ENCODE peak calls at places on chromosome 2, in six cellular contexts. P is fibroblast of the conjunctiva; U is stimulated activated CD4-positive, alpha-beta T cell treated with anti-CD3 and anti-CD28 coated beads, Interleukin-2, amount 100 ng/mL, for 48 hours; B is NCI-H1105; N is iris pigment epithelial cell; Q is right atrium auricular region. V is an unnamed sample.

GRCh38 chr2:199273043-199273647 is 184.6 kb downstream of the SATB2 start:
- DNase-seq in P (peak), U (no peak), B (peak), N (peak), Q (no peak), V (peak)

GRCh38 chr2:180663016-180663471 is 317.4 kb upstream of the UBE2E3 start:
- DNase-seq in P (peak), U (no peak), B (no peak), N (no peak), Q (no peak), V (no peak)

GRCh38 chr2:70962885-70963878 is 15.2 kb upstream of the ANKRD53 start:
- DNase-seq in P (no peak), U (no peak), B (no peak), N (no peak), Q (peak), V (no peak)

GRCh38 chr2:236769981-236770671 is 200.5 kb downstream of the ACKR3 start:
- DNase-seq in P (peak), U (no peak), B (no peak), N (peak), Q (no peak), V (peak)

GRCh38 chr2:42132966-42133641 is 36.0 kb upstream of the EML4 start:
- DNase-seq in P (peak), U (peak), B (peak), N (peak), Q (peak), V (peak)

GRCh38 chr2:12514631-12515437 is 201.9 kb upstream of the TRIB2 start:
- DNase-seq in P (no peak), U (no peak), B (no peak), N (peak), Q (no peak), V (no peak)

GRCh38 chr2:147623328-147623727 is 221.5 kb upstream of the ACVR2A start:
- DNase-seq in P (no peak), U (no peak), B (no peak), N (no peak), Q (no peak), V (no peak)

GRCh38 chr2:183105402-183106134 is 18.7 kb upstream of the NUP35 start:
- DNase-seq in P (no peak), U (no peak), B (no peak), N (peak), Q (no peak), V (no peak)

GRCh38 chr2:97911210-97911921 is 84.4 kb downstream of the TMEM131 start:
- DNase-seq in P (no peak), U (no peak), B (no peak), N (peak), Q (no peak), V (peak)

GRCh38 chr2:240789051-240789453 is 31.0 kb downstream of the KIF1A start:
- DNase-seq in P (no peak), U (no peak), B (no peak), N (no peak), Q (no peak), V (no peak)

GRCh38 chr2:183868153-183868552 is 730.2 kb upstream of the ZNF804A start:
- DNase-seq in P (no peak), U (no peak), B (no peak), N (peak), Q (no peak), V (peak)

GRCh38 chr2:11362781-11363099 is 18.3 kb upstream of the ROCK2 start:
- DNase-seq in P (no peak), U (no peak), B (no peak), N (no peak), Q (no peak), V (no peak)

GRCh38 chr2:14288016-14288415 is 344.5 kb upstream of the LRATD1 start:
- DNase-seq in P (no peak), U (no peak), B (peak), N (no peak), Q (no peak), V (no peak)

V was measured in skeletal muscle cell.